ENCODE peak calls at places on chromosome 15, in four cellular contexts. X is WTC11, U is HepG2, B is K562. A is an unnamed sample.

GRCh38 chr15:49847436-49847835 is 226.6 kb downstream of the DTWD1 start:
- DNase-seq in U (no peak), X (no peak), B (no peak), A (no peak)

GRCh38 chr15:67762610-67763368 is 62.5 kb upstream of the SKOR1 start:
- DNase-seq in U (no peak), X (no peak), B (no peak), A (peak)

GRCh38 chr15:60477991-60478632 is 830 bp downstream of the ICE2 start:
- DNase-seq in X (no peak), U (peak), B (no peak), A (peak)

GRCh38 chr15:82768414-82769081 is 37.3 kb downstream of the FSD2 start:
- DNase-seq in X (no peak), B (no peak), U (no peak), A (no peak)

GRCh38 chr15:88636039-88636438 is 2.8 kb upstream of the ISG20 start:
- DNase-seq in U (no peak), B (no peak), X (no peak), A (no peak)

GRCh38 chr15:94691169-94691568 is 459.8 kb downstream of the MCTP2 start:
- DNase-seq in X (no peak), B (no peak), U (no peak), A (no peak)

GRCh38 chr15:65561934-65562333 is 31.7 kb downstream of the HACD3 start:
- DNase-seq in U (no peak), X (no peak), B (no peak), A (no peak)

GRCh38 chr15:55552461-55552860 is 35.7 kb downstream of the PYGO1 start:
- DNase-seq in B (no peak), X (no peak), U (no peak), A (no peak)

GRCh38 chr15:55768670-55769185 is 25.8 kb upstream of the PRTG start:
- DNase-seq in B (no peak), X (no peak), U (no peak), A (no peak)

GRCh38 chr15:27865323-27865922 is 233.7 kb downstream of the OCA2 start:
- DNase-seq in X (no peak), U (no peak), B (no peak), A (no peak)

GRCh38 chr15:90400759-90401314 is 12.8 kb downstream of the IQGAP1 start:
- DNase-seq in X (peak), U (peak), B (peak), A (peak)

GRCh38 chr15:101091080-101092017 is 160.5 kb downstream of the CHSY1 start:
- DNase-seq in X (no peak), B (no peak), U (peak), A (no peak)

GRCh38 chr15:50183112-50183794 is 1.3 kb downstream of the SLC27A2 start:
- DNase-seq in U (no peak), B (no peak), X (no peak), A (no peak)

GRCh38 chr15:81343371-81343770 is 19.4 kb upstream of the STARD5 start:
- DNase-seq in B (no peak), U (no peak), X (no peak), A (no peak)

GRCh38 chr15:101384276-101384675 is 89.2 kb upstream of the SNRPA1 start:
- DNase-seq in U (no peak), X (no peak), B (no peak), A (no peak)

GRCh38 chr15:72998681-72999466 is 53.4 kb upstream of the NEO1 start:
- DNase-seq in U (no peak), X (no peak), B (no peak), A (no peak)

GRCh38 chr15:51828621-51829359 is 663 bp upstream of the TMOD3 start:
- DNase-seq in X (no peak), U (no peak), B (peak), A (no peak)

GRCh38 chr15:67329984-67330733 is 75.6 kb downstream of the IQCH start:
- DNase-seq in B (no peak), U (no peak), X (no peak), A (no peak)

GRCh38 chr15:71595846-71596553 is 214.4 kb upstream of the NR2E3 start:
- DNase-seq in B (no peak), U (no peak), X (no peak), A (no peak)

GRCh38 chr15:99249270-99249817 is at the start of gene TTC23:
- DNase-seq in X (no peak), B (no peak), U (peak), A (no peak)

GRCh38 chr15:92843326-92843725 is 56.8 kb upstream of the CHD2 start:
- DNase-seq in X (no peak), U (no peak), B (no peak), A (no peak)

GRCh38 chr15:101070502-101071273 is 151.5 kb downstream of the LRRK1 start:
- DNase-seq in X (no peak), U (peak), B (no peak), A (no peak)

GRCh38 chr15:87326274-87326673 is 930.3 kb downstream of the NTRK3 start:
- DNase-seq in B (no peak), U (no peak), X (no peak), A (no peak)

GRCh38 chr15:44193651-44194396 is 1.2 kb downstream of the FRMD5 start:
- DNase-seq in X (peak), U (no peak), B (no peak), A (no peak)

GRCh38 chr15:40103124-40103858 is 5.4 kb downstream of the BMF start:
- DNase-seq in U (no peak), B (no peak), X (peak), A (no peak)

GRCh38 chr15:26721231-26721630 is 51.6 kb downstream of the GABRB3 start:
- DNase-seq in B (no peak), X (peak), U (no peak), A (no peak)

GRCh38 chr15:39251413-39252197 is 329.3 kb upstream of the THBS1 start:
- DNase-seq in X (no peak), B (no peak), U (no peak), A (peak)

GRCh38 chr15:101288905-101289513 is 6.0 kb downstream of the SNRPA1 start:
- DNase-seq in X (no peak), U (peak), B (no peak), A (no peak)

GRCh38 chr15:94403246-94403824 is 172.0 kb downstream of the MCTP2 start:
- DNase-seq in X (no peak), U (no peak), B (no peak), A (no peak)

GRCh38 chr15:74013374-74013893 is 18.9 kb downstream of the PML start:
- DNase-seq in B (no peak), U (no peak), X (no peak), A (no peak)

GRCh38 chr15:86915811-86916331 is 836.2 kb downstream of the AGBL1 start:
- DNase-seq in X (peak), U (peak), B (peak), A (no peak)

GRCh38 chr15:57316451-57316850 is 59.9 kb upstream of the CGNL1 start:
- DNase-seq in U (no peak), X (no peak), B (no peak), A (no peak)

GRCh38 chr15:57310876-57311275 is 65.4 kb upstream of the CGNL1 start:
- DNase-seq in B (no peak), U (no peak), X (no peak), A (no peak)

GRCh38 chr15:57313134-57313483 is 63.2 kb upstream of the CGNL1 start:
- DNase-seq in U (no peak), B (no peak), X (no peak), A (no peak)

GRCh38 chr15:57312006-57312322 is 64.3 kb upstream of the CGNL1 start:
- DNase-seq in U (no peak), B (no peak), X (no peak), A (no peak)

DNA sequence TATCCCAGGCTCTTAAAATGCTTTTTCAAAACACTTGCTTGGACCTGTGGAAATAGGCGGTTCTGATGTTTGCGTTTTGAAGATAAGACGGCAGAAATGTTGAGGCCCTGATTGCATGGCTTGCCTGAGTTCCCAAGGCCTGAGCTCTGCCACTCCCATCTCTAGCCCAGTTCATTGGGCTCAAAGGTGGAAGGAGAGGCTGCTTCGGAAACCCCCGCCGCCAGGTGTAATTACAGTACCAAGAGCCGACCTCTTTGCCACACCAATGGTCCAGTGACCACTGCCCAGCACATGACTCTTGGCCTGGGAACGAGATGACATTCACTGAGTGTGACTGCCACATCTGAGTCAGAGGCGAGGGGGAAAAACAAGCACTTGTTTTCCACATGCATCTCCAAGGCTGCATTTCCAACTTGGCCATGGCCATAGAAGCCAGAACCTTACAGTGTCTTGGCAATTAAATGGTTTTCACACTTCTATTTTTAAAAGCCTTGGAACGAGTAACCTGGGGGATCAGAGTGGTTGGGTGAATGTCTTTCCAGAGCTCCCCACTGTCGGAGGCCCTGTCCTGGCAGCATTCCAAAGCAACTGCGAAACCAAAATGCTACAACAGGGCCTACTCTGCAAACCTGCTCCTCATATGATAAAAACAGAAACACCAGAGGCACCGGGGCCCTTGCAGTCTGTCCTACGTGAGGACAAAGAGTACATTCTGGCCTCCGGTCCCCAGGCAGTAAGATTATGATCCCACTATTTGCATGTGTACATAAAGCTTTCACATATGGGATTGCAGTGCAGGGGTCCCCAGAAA is 63.8 kb upstream of the CGNL1 start:
- DNase-seq in U (peak), B (peak), X (no peak), A (no peak)
- TF ChIP-seq ETV6 in U (no peak), B (no peak), X (no peak), A (no peak)

GRCh38 chr15:48063411-48063985 is 57.3 kb upstream of the SLC24A5 start:
- DNase-seq in U (no peak), X (no peak), B (no peak), A (no peak)
- TF ChIP-seq ETV6 in U (no peak), X (no peak), B (no peak), A (no peak)

DNA sequence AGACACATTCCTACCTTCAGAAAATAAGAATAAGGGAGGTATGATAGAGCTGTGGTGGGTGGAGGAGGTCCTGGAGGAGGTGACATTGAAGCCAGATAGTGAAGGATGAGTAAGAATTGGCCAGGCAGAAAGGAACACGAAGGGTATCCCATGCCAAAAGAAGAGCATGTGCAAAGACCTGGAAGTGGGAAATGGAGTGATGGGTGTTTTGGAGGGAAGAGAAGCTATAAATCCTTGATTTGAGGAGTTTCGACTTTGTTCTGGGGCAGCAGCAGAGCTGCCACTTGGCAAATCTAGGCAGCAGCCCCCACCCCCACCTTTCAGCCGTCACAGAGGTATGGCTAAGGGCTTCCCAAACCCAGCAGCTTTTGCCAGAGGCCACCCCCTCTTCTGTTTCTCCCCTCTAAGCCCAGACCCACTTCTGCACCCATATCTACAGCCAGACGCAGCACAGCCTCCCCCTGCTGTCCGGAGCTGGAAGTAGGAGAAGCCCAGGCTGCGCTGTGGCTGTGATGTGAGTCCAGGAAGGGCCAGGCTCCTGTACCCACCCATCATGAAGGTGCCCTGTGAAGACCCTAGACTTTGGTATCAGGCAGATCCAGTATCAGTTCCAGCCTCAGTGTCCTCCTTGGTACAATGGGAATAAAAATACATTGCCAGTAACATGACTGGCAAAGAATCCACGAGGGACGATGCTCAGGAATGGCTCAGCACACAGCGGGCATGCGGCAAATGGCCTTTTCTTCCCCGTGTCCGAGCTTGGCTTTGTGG is 188.7 kb upstream of the LINGO1 start:
- DNase-seq in X (peak), U (peak), B (peak), A (no peak)
- TF ChIP-seq ETV6 in X (no peak), U (no peak), B (no peak), A (no peak)

DNA sequence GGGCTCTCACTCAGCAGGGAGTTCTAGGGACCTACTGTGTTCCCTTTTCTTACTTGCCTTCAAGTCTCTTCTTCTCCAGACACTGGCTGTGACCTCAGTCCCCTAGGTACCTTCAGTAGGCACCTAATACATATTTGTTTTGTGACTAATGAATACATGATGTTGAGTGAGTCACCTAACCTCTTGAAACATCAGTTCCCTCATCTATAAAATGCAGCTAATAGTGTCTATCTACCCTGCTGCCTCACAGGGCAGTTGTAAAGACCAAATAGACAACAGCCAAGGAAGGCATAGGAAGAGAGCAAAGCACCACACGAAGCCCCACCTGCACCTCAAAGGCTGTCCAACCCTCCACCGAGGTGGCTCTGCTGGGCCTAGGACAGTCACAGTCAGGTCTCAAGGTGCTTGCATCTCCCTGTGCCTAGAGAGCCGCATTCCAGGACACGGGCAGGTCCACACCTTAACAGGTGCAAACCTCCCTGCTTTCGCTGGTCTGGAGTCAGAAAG is 29.1 kb downstream of the DAPK2 start:
- DNase-seq in U (peak), B (no peak), X (no peak), A (no peak)
- TF ChIP-seq ETV6 in U (no peak), B (no peak), X (no peak), A (no peak)

GRCh38 chr15:79067434-79067833 is 23.1 kb downstream of the RASGRF1 start:
- DNase-seq in U (peak), B (no peak), X (no peak), A (no peak)
- TF ChIP-seq ETV6 in U (no peak), B (no peak), X (no peak), A (no peak)

GRCh38 chr15:79682285-79682684 is 214.5 kb downstream of the MTHFS start:
- DNase-seq in B (no peak), X (no peak), U (no peak), A (no peak)
- TF ChIP-seq ETV6 in B (no peak), X (no peak), U (no peak), A (no peak)

GRCh38 chr15:69059170-69059943 is 44.9 kb downstream of the NOX5 start:
- DNase-seq in U (peak), B (peak), X (peak), A (peak)
- TF ChIP-seq ETV6 in U (no peak), B (no peak), X (no peak), A (no peak)

GRCh38 chr15:75531041-75531450 is 48.1 kb downstream of the PTPN9 start:
- DNase-seq in U (no peak), B (no peak), X (no peak), A (no peak)
- TF ChIP-seq ETV6 in U (no peak), B (no peak), X (no peak), A (no peak)

GRCh38 chr15:70530035-70530499 is 233.3 kb downstream of the UACA start:
- DNase-seq in U (no peak), X (no peak), B (no peak), A (no peak)
- TF ChIP-seq ETV6 in U (no peak), X (no peak), B (no peak), A (no peak)

A was measured in GM12878.